ENCODE peak calls at places on chromosome 19, in four cellular contexts. I, B, D and L are unnamed samples.

GRCh38 chr19:12884202-12884601 is 2.8 kb downstream of the KLF1 start:
- DNase-seq in I (no peak), B (no peak), D (no peak), L (no peak)

GRCh38 chr19:57152921-57153320 is 7.9 kb upstream of the ZIM3 start:
- DNase-seq in I (no peak), B (no peak), D (no peak), L (no peak)

GRCh38 chr19:52638601-52639000 is 446 bp upstream of the ZNF83 start:
- DNase-seq in I (no peak), B (peak; percentile 44), D (no peak), L (peak; percentile 66)

GRCh38 chr19:3580156-3580955 is 4.9 kb upstream of the GIPC3 start:
- DNase-seq in I (no peak), B (no peak), D (peak; percentile 56), L (no peak)

GRCh38 chr19:32916969-32917611 is 47.5 kb upstream of the SLC7A9 start:
- DNase-seq in I (no peak), B (no peak), D (no peak), L (no peak)

GRCh38 chr19:43527860-43528622 is 1.0 kb upstream of the ETHE1 start:
- DNase-seq in I (no peak), B (no peak), D (no peak), L (peak; percentile 80)

GRCh38 chr19:50601407-50602088 is 33.3 kb upstream of the LRRC4B start:
- DNase-seq in I (no peak), B (no peak), D (no peak), L (no peak)

GRCh38 chr19:50843701-50844221 is 10.4 kb upstream of the KLK15 start:
- DNase-seq in I (no peak), B (no peak), D (no peak), L (peak; percentile 37)

GRCh38 chr19:7203317-7203716 is 90.9 kb downstream of the INSR start:
- DNase-seq in I (no peak), B (no peak), D (no peak), L (no peak)

GRCh38 chr19:7395360-7395781 is 46.6 kb downstream of the ARHGEF18 start:
- DNase-seq in I (no peak), B (no peak), D (no peak), L (no peak)

GRCh38 chr19:4345656-4346383 is 2.5 kb downstream of the MPND start:
- DNase-seq in I (no peak), B (no peak), D (no peak), L (no peak)

GRCh38 chr19:11265177-11265784 is 3.0 kb upstream of the DOCK6 start:
- DNase-seq in I (no peak), B (no peak), D (no peak), L (no peak)

GRCh38 chr19:40612831-40613668 is 11.9 kb downstream of the LTBP4 start:
- DNase-seq in I (peak; percentile 71), B (peak; percentile 78), D (no peak), L (no peak)

GRCh38 chr19:33740811-33741396 is 55.8 kb upstream of the KCTD15 start:
- DNase-seq in I (peak; percentile 54), B (peak; percentile 40), D (peak; percentile 31), L (no peak)

GRCh38 chr19:44202470-44202869 is 9.9 kb upstream of the ZNF227 start:
- DNase-seq in I (no peak), B (no peak), D (no peak), L (no peak)

GRCh38 chr19:28700176-28700575 is 512.8 kb downstream of the UQCRFS1 start:
- DNase-seq in I (no peak), B (no peak), D (no peak), L (no peak)

GRCh38 chr19:6501740-6502648 is at the start of gene TUBB4A:
- DNase-seq in I (peak; percentile 54), B (no peak), D (no peak), L (no peak)

GRCh38 chr19:16143399-16144215 is at the start of gene HSH2D:
- DNase-seq in I (no peak), B (no peak), D (peak; percentile 45), L (no peak)

GRCh38 chr19:31110331-31110730 is 238.9 kb downstream of the TSHZ3 start:
- DNase-seq in I (no peak), B (no peak), D (no peak), L (no peak)
- H3K4me1 ChIP-seq in I (peaks cover 7% of the 10 kb centered on the region), B (no peaks in the 10 kb centered on the region), D (no peaks in the 10 kb centered on the region), L (peaks cover 2% of the 10 kb centered on the region)

GRCh38 chr19:2540646-2541454 is 64.9 kb downstream of the GADD45B start:
- DNase-seq in I (peak; percentile 87), B (peak; percentile 77), D (peak; percentile 95), L (peak; percentile 98)
- TF ChIP-seq EP300 in I (peak; percentile 91), B (no peak), D (peak; percentile 72), L (peak; percentile 43)

GRCh38 chr19:17755977-17756670 is 4.8 kb downstream of the FCHO1 start:
- DNase-seq in I (peak; percentile 49), B (peak; percentile 53), D (no peak), L (no peak)

GRCh38 chr19:17754634-17755532 is 3.6 kb downstream of the FCHO1 start:
- DNase-seq in I (no peak), B (no peak), D (no peak), L (no peak)

GRCh38 chr19:17755533-17755885 is 4.2 kb downstream of the FCHO1 start:
- DNase-seq in I (peak; percentile 40), B (no peak), D (no peak), L (no peak)

GRCh38 chr19:17758528-17758927 is 7.3 kb downstream of the FCHO1 start:
- DNase-seq in I (no peak), B (no peak), D (no peak), L (no peak)

GRCh38 chr19:17757125-17757524 is 5.8 kb downstream of the FCHO1 start:
- DNase-seq in I (peak; percentile 58), B (peak; percentile 70), D (no peak), L (peak; percentile 87)
- H3K4me1 ChIP-seq in I (peaks cover 34% of the 10 kb centered on the region), B (peaks cover 3% of the 10 kb centered on the region), D (peaks cover 24% of the 10 kb centered on the region), L (no peaks in the 10 kb centered on the region)

DNA sequence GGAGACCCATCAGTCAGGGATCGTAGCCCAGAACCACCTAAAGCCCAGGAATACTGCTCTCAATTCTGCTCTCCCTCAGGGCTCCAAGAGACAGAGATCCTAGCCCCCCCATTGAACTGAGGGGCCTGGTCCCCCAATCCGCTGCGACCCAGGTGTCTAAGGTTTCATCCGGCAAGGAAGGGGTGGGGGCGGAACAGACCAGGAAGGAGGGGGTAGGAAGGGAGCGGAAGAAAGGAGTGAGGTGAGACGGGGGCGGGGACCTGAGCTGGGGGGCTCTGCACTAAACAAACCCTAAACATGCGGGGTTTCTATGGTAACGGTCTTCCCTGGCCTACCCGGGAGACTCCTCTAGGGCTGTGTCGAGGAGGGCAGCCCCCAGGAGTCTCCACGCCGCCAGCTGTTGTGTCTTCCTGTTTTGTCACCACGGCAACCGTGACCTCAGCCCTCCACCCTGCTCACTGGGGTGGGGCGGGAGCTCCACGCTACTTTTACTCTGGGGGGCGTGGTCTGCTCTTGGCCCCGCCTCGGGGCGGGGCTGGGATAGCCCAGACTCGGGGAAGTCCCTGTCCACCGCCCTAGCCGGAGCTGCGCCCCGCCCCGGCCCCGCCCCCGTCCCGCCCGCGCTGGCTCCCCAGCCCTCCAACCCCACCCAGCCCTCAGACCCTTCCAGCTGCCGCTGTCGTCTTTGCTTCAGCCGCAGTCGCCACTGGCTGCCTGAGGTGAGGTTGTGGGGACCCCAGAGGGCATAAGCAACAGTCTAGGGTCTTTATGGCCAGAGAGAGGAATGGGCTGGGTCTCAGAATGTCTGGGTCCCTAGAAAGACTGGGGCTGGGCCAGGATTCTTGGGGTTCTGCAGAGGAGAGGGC is at the start of gene MYADM:
- DNase-seq in I (peak; percentile 99), B (peak; percentile 99), D (peak; percentile 98), L (peak; percentile 100)
- TF ChIP-seq EP300 in I (peak; percentile 57), B (peak; percentile 84), D (peak; percentile 84), L (no peak)

GRCh38 chr19:46825731-46826055 is 25.0 kb downstream of the AP2S1 start:
- DNase-seq in I (no peak), B (no peak), D (no peak), L (no peak)

GRCh38 chr19:46823049-46823448 is 27.6 kb downstream of the AP2S1 start:
- DNase-seq in I (no peak), B (no peak), D (no peak), L (no peak)

GRCh38 chr19:46830864-46831263 is 19.8 kb downstream of the AP2S1 start:
- DNase-seq in I (no peak), B (no peak), D (no peak), L (no peak)

GRCh38 chr19:46824887-46825730 is 25.5 kb downstream of the AP2S1 start:
- DNase-seq in I (no peak), B (no peak), D (no peak), L (no peak)

DNA sequence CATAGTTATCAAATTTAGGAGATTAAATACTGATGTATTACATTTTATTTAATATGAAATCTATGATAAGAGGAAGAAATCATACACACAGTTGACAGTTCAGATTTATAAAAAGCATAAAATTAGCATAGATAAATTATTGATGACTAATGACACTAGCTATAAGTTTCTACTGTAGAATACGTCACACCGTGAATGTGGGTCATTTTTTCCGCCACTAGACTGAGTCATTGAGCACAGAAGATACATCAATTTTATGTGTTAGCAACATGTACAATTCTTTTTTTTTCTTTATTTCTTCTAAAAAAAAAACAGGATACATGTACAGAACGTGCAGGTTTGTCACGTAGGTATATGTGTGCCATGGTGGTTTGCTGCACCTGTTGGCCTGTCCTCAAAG is 22.2 kb downstream of the AP2S1 start:
- DNase-seq in I (no peak), B (no peak), D (no peak), L (no peak)
- H3K4me1 ChIP-seq in I (peaks cover 10% of the 10 kb centered on the region), B (peaks cover 4% of the 10 kb centered on the region), D (peaks cover 29% of the 10 kb centered on the region), L (no peaks in the 10 kb centered on the region)

GRCh38 chr19:38252385-38252784 is 3.8 kb downstream of the PPP1R14A start:
- DNase-seq in I (no peak), B (no peak), D (no peak), L (no peak)

GRCh38 chr19:38251564-38252051 is 4.6 kb downstream of the PPP1R14A start:
- DNase-seq in I (no peak), B (peak; percentile 68), D (no peak), L (peak; percentile 83)

GRCh38 chr19:38250821-38251563 is 5.2 kb downstream of the PPP1R14A start:
- DNase-seq in I (no peak), B (peak; percentile 96), D (peak; percentile 82), L (peak; percentile 89)

GRCh38 chr19:38253788-38254187 is 2.4 kb downstream of the PPP1R14A start:
- DNase-seq in I (no peak), B (no peak), D (no peak), L (no peak)

DNA sequence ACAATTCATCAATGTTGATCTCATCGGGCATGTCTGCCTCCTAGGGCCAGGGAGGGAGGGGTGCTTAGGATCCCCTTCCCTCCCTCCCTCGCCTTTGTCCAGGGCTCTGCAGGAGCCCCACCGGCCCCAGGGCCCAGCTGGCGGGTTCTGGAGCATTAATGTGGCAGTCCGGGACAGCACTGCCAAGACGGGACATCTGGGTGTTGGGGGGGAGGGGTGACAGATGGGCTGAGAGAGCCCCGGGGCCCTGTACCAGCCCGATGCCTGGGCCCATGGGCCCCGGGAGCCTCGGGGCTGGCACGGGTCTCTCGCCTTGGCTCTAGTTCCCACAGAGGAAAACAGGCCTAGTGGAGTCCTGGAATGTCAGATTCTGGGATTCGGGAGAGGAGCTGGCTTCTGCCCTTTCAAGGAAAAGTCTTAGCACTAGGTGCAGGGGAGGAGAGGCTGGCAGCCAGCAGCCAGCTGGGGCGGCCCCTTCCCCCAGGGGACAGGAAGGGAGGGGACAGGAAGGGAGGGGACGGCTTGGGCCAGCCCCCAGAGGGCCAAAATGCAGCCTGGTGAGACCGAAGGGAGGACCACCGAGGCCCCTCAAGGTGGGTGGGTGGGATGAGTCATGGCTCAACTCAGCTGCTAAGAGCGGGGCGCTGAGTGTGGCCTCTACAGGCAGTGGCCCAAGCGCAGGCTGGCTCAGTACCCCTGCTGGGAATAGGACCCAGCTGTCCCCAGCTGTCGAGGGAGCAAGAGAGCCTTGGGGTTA is 3.1 kb downstream of the PPP1R14A start:
- DNase-seq in I (no peak), B (peak; percentile 61), D (no peak), L (peak; percentile 75)
- TF ChIP-seq EP300 in I (no peak), B (no peak), D (no peak), L (peak; percentile 19)